ENCODE peak calls at places on chromosomes 2 and 18, in five cellular contexts. M, P, Y, Z and F are unnamed samples.

GRCh38 chr2:76953733-76954347 is 568.3 kb downstream of the LRRTM4 start:
- DNase-seq in M (no peak), P (no peak), Y (no peak), Z (peak), F (no peak)

GRCh38 chr2:193868132-193868531 is 1673.4 kb upstream of the TMEFF2 start:
- DNase-seq in M (no peak), P (no peak), Y (no peak), Z (no peak), F (no peak)

GRCh38 chr2:227862227-227862740 is 9.1 kb upstream of the DAW1 start:
- DNase-seq in M (peak), P (no peak), Y (peak), Z (peak), F (peak)

GRCh38 chr2:169839954-169840746 is 12.9 kb downstream of the UBR3 start:
- DNase-seq in M (peak), P (no peak), Y (no peak), Z (no peak), F (no peak)

GRCh38 chr18:63890950-63891304 is 3.4 kb downstream of the SERPINB2 start:
- DNase-seq in M (no peak), P (no peak), Y (no peak), Z (no peak), F (no peak)

GRCh38 chr2:177245010-177245422 is 19.5 kb downstream of the NFE2L2 start:
- DNase-seq in M (peak), P (no peak), Y (no peak), Z (peak), F (no peak)

GRCh38 chr2:23413641-23414040 is 28.7 kb downstream of the KLHL29 start:
- DNase-seq in M (no peak), P (no peak), Y (no peak), Z (no peak), F (no peak)

GRCh38 chr18:56748698-56749268 is 97.6 kb downstream of the WDR7 start:
- DNase-seq in M (peak), P (no peak), Y (no peak), Z (peak), F (no peak)

GRCh38 chr18:13403786-13404549 is 185.4 kb downstream of the LDLRAD4 start:
- DNase-seq in M (no peak), P (no peak), Y (no peak), Z (no peak), F (no peak)

GRCh38 chr2:241811209-241811951 is 2.4 kb downstream of the NEU4 start:
- DNase-seq in M (no peak), P (no peak), Y (no peak), Z (no peak), F (no peak)

GRCh38 chr2:199951023-199951422 is 4.3 kb downstream of the TYW5 start:
- DNase-seq in M (no peak), P (no peak), Y (no peak), Z (no peak), F (no peak)